ENCODE peak calls at places on chromosome 11, in four cellular contexts. X, D, J and G are unnamed samples.

GRCh38 chr11:78318733-78319132 is 98.9 kb downstream of the GAB2 start:
- DNase-seq in D (no peak), X (no peak), J (no peak), G (no peak)

GRCh38 chr11:61814958-61815789 is 1.6 kb downstream of the FADS1 start:
- DNase-seq in J (peak), D (no peak), X (peak), G (peak)

GRCh38 chr11:102824541-102824940 is 18.9 kb downstream of the MMP3 start:
- DNase-seq in X (no peak), D (no peak), J (no peak), G (no peak)

GRCh38 chr11:105862736-105863367 is 159.2 kb downstream of the MSANTD4 start:
- DNase-seq in X (no peak), J (no peak), D (no peak), G (no peak)

GRCh38 chr11:61949169-61950034 is 749 bp upstream of the BEST1 start:
- DNase-seq in D (no peak), J (peak), X (no peak), G (no peak)

GRCh38 chr11:73493838-73494598 is 103.9 kb downstream of the FAM168A start:
- DNase-seq in X (no peak), J (peak), D (no peak), G (no peak)

GRCh38 chr11:126188332-126189108 is 22.9 kb downstream of the RPUSD4 start:
- DNase-seq in J (no peak), X (no peak), D (no peak), G (no peak)

GRCh38 chr11:92967178-92967577 is 2.3 kb upstream of the MTNR1B start:
- DNase-seq in D (no peak), J (no peak), X (no peak), G (no peak)

GRCh38 chr11:94201004-94201465 is 72.4 kb downstream of the PANX1 start:
- DNase-seq in X (no peak), J (no peak), D (no peak), G (no peak)

GRCh38 chr11:108965602-108966001 is 300.7 kb downstream of the DDX10 start:
- DNase-seq in X (no peak), D (no peak), J (no peak), G (no peak)

GRCh38 chr11:76736773-76737495 is 46.2 kb upstream of the TSKU start:
- DNase-seq in X (no peak), J (no peak), D (no peak), G (no peak)

GRCh38 chr11:83836883-83837654 is 550.9 kb upstream of the CCDC90B start:
- DNase-seq in D (no peak), X (no peak), J (no peak), G (no peak)

GRCh38 chr11:396948-397548 is 3.0 kb downstream of the PKP3 start:
- DNase-seq in J (no peak), X (no peak), D (no peak), G (no peak)